ENCODE peak calls at places on chromosomes 4 and X, in five cellular contexts. Y, X, W, I and G are unnamed samples.

GRCh38 chr4:87007345-87008181 is 72.8 kb downstream of the AFF1 start:
- DNase-seq in Y (no peak), X (no peak), W (peak; percentile 51), I (peak; percentile 54), G (peak; percentile 52)

GRCh38 chr4:35463251-35463952 is 780.9 kb downstream of the ARAP2 start:
- DNase-seq in Y (no peak), X (no peak), W (no peak), I (no peak), G (peak; percentile 59)

GRCh38 chrX:100417671-100418070 is 7.6 kb upstream of the PCDH19 start:
- DNase-seq in Y (no peak), X (no peak), W (no peak), I (no peak), G (no peak)

GRCh38 chr4:54372951-54373350 is 143.9 kb downstream of the PDGFRA start:
- DNase-seq in Y (no peak), X (no peak), W (no peak), I (no peak), G (no peak)

GRCh38 chr4:159278399-159278798 is 175.5 kb downstream of the RAPGEF2 start:
- DNase-seq in Y (no peak), X (no peak), W (no peak), I (peak; percentile 59), G (no peak)

GRCh38 chrX:2316534-2316933 is 184.2 kb downstream of the DHRSX start:
- DNase-seq in Y (peak; percentile 10), X (no peak), W (no peak), I (peak; percentile 16), G (no peak)

GRCh38 chrX:135295238-135295943 is 13.9 kb upstream of the ETDC start:
- DNase-seq in Y (no peak), X (peak; percentile 26), W (peak; percentile 33), I (peak; percentile 39), G (peak; percentile 65)

GRCh38 chrX:72141372-72142004 is 9.8 kb upstream of the RTL5 start:
- DNase-seq in Y (no peak), X (no peak), W (no peak), I (no peak), G (no peak)

GRCh38 chr4:124030038-124030638 is 633.5 kb downstream of the SPRY1 start:
- DNase-seq in Y (no peak), X (no peak), W (no peak), I (no peak), G (no peak)

GRCh38 chr4:183396187-183396738 is 48.2 kb upstream of the CDKN2AIP start:
- DNase-seq in Y (no peak), X (no peak), W (no peak), I (peak; percentile 18), G (no peak)

GRCh38 chrX:77900688-77901087 is 1.4 kb downstream of the COX7B start:
- DNase-seq in Y (no peak), X (no peak), W (no peak), I (no peak), G (no peak)

GRCh38 chrX:11474021-11474420 is 180.8 kb downstream of the AMELX start:
- DNase-seq in Y (no peak), X (no peak), W (no peak), I (no peak), G (no peak)

GRCh38 chrX:11478036-11478435 is 184.8 kb downstream of the AMELX start:
- DNase-seq in Y (no peak), X (no peak), W (no peak), I (no peak), G (no peak)

GRCh38 chrX:11472879-11473278 is 179.7 kb downstream of the AMELX start:
- DNase-seq in Y (no peak), X (no peak), W (no peak), I (no peak), G (no peak)

GRCh38 chrX:11472381-11472780 is 179.2 kb downstream of the AMELX start:
- DNase-seq in Y (no peak), X (no peak), W (no peak), I (peak; percentile 28), G (no peak)

GRCh38 chrX:11474576-11474975 is 181.4 kb downstream of the AMELX start:
- DNase-seq in Y (no peak), X (no peak), W (no peak), I (no peak), G (no peak)
- TF ChIP-seq CTCF in Y (no peak), X (no peak), W (no peak), I (no peak), G (no peak)

GRCh38 chr4:185019451-185020292 is 1.4 kb downstream of the HELT start:
- DNase-seq in Y (no peak), X (peak; percentile 82), W (no peak), I (no peak), G (no peak)
- H3K27me3 ChIP-seq in Y (peaks cover 90% of the 10 kb centered on the region), X (peaks cover 6% of the 10 kb centered on the region), W (peaks cover 53% of the 10 kb centered on the region), I (peaks cover 79% of the 10 kb centered on the region), G (peaks cover 47% of the 10 kb centered on the region)

DNA sequence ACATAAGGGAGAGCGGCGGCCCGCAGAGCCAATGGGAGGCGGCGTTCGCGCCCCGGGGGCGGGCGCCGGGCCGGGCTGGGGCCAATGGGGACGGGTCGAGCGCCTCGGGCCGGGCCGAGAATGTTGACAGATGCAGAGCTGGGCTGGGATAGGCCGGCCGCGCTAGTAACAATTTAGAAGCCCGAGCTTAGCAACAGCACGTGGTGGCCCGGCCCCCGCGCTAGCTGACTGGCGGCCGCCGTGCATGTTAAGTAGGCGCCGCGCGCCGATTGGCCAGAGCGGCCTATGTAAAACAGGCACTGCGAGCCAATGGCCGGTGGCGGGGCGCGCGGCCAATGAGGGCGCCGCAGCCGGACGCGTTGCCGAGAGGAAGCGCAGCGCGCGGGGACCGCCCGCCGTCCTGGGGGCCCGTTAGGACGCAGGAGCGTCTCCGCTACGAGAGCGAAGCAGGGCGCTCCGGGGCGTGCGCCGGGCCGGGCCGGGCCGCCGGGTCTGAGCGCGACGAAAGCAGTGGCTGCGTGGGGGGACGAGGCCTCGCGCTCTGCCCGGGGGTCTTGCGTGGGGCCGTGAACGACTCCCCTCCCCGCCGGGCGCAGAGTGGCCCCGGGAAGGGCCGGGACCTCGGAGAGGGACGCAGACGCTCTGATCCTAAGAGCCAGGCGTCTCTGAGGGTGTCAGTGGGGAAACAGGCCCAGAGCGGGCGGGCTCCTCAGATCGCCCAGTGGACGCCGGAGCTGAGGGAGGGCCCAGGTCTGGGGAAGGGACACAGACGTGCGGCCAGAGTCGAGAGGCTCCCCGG is 435 bp upstream of the MXD4 start:
- DNase-seq in Y (peak; percentile 97), X (peak; percentile 100), W (peak; percentile 99), I (peak; percentile 99), G (peak; percentile 99)
- TF ChIP-seq CTCF in Y (no peak), X (peak; percentile 20), W (no peak), I (no peak), G (no peak)

GRCh38 chrX:152932144-152932543 is 34.3 kb downstream of the ZNF185 start:
- DNase-seq in Y (no peak), X (no peak), W (no peak), I (no peak), G (no peak)
- H3K27me3 ChIP-seq in Y (no peaks in the 10 kb centered on the region), X (no peaks in the 10 kb centered on the region), W (no peaks in the 10 kb centered on the region), I (peaks cover 5% of the 10 kb centered on the region), G (peaks cover 6% of the 10 kb centered on the region)

GRCh38 chrX:129235903-129236302 is 287.4 kb downstream of the SMARCA1 start:
- DNase-seq in Y (no peak), X (no peak), W (no peak), I (no peak), G (peak; percentile 7)

GRCh38 chrX:129233791-129234190 is 289.5 kb downstream of the SMARCA1 start:
- DNase-seq in Y (no peak), X (no peak), W (no peak), I (no peak), G (no peak)

GRCh38 chrX:129239371-129239770 is 283.9 kb downstream of the SMARCA1 start:
- DNase-seq in Y (no peak), X (no peak), W (no peak), I (peak; percentile 1), G (no peak)

DNA sequence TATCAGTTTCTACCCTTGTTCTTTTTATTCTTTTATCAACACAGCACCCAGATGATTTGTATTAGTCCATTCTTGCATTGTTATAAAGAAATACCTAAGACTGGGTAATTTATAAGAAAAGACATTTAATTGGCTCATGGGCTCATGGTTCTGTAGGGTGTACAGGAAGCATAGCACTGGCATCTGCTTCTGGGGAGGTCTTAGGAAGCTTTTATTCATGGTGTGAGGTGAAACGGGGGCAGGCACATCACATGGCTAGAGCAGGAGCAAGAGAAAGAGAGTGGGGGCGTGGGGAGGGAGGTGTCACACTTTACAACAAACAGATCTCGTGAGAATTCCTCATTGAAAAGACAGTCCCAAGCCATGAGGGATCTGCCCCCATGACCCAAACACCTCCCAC is 285.3 kb downstream of the SMARCA1 start:
- DNase-seq in Y (no peak), X (no peak), W (no peak), I (no peak), G (no peak)
- TF ChIP-seq CTCF in Y (no peak), X (no peak), W (no peak), I (no peak), G (no peak)

DNA sequence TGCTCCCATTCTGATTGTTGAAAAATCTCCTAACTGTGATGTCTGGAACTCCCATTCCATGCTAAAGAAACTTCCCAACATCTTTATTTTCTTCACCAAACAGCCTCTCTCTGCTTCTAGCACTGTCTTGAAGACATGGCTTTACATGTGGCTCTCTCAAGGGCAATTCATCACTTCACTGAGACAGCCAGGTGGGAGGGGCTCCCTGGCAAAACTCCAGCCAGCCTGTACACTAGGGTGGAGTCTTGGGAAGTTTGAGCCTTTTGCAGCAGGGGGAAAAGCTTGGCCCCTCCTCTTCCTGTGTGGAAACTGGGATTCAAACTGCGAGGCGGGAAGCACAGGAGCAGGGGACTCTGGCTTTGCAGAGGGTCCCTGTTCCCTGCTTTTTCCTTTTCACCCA is 130.5 kb upstream of the TTC29 start:
- DNase-seq in Y (no peak), X (no peak), W (no peak), I (no peak), G (no peak)
- H3K27me3 ChIP-seq in Y (peaks cover 3% of the 10 kb centered on the region), X (no peaks in the 10 kb centered on the region), W (no peaks in the 10 kb centered on the region), I (peaks cover 19% of the 10 kb centered on the region), G (no peaks in the 10 kb centered on the region)

DNA sequence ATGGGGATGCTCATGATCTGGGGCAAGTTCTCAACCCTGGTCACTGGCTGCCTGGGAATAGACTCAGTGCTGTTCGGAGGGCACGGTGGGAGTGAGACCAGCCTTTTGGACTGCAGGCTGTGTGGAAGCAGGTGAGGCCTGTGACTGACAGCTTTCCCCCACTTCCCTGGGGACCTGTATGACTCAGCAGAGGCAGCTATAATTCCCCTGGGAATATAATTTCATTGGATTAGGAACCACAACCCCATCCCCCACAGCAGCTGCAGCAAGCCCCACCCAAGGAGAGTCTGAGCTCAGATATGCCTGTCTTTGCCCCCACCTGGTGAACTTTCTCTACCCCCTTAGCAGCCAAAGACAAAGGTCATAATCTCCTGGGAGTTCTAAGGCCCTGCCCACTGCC is 408.6 kb downstream of the PPP3CA start:
- DNase-seq in Y (no peak), X (no peak), W (no peak), I (no peak), G (no peak)
- TF ChIP-seq CTCF in Y (no peak), X (no peak), W (no peak), I (no peak), G (no peak)

GRCh38 chrX:48969471-48969870 is 2.2 kb downstream of the KCND1 start:
- DNase-seq in Y (no peak), X (no peak), W (no peak), I (no peak), G (no peak)
- H3K27me3 ChIP-seq in Y (no peaks in the 10 kb centered on the region), X (no peaks in the 10 kb centered on the region), W (no peaks in the 10 kb centered on the region), I (no peaks in the 10 kb centered on the region), G (peaks cover 7% of the 10 kb centered on the region)

GRCh38 chr4:125085-125820 is 952 bp downstream of the ZNF718 start:
- DNase-seq in Y (no peak), X (peak; percentile 79), W (peak; percentile 46), I (peak; percentile 17), G (peak; percentile 68)
- TF ChIP-seq CTCF in Y (no peak), X (no peak), W (no peak), I (no peak), G (no peak)